ENCODE peak calls at places on chromosomes 16 and 17, in nine cellular contexts. G is HTR-8/SVneo, P is HFF-Myc, S is transverse colon, F is GM03348, X is heart left ventricle, Y is KG1, T is NCI-H2171 treated with DMSO at 0.1 percent for 48 hours, M is substantia nigra. O is an unnamed sample.
A peak's percentile ranks its signal among the peaks of the same experiment; 100 is the strongest.

GRCh38 chr17:30290696-30291570 is 811 bp downstream of the BLMH start:
- DNase-seq in G (peak; percentile 76), P (no peak), S (peak; percentile 58), F (peak; percentile 62), X (peak; percentile 52), Y (peak; percentile 34), T (peak; percentile 60), M (no peak), O (peak; percentile 28)

GRCh38 chr16:80899804-80900592 is 95.6 kb upstream of the CDYL2 start:
- DNase-seq in G (peak; percentile 35), P (peak; percentile 11), S (peak; percentile 39), F (peak; percentile 24), X (peak; percentile 92), Y (no peak), T (no peak), M (peak; percentile 30), O (peak; percentile 82)

GRCh38 chr17:31877911-31878702 is 19.1 kb upstream of the COPRS start:
- DNase-seq in G (no peak), P (no peak), S (no peak), F (no peak), X (no peak), Y (no peak), T (no peak), M (no peak), O (no peak)

GRCh38 chr16:87713469-87714229 is 52.1 kb downstream of the KLHDC4 start:
- DNase-seq in G (no peak), P (no peak), S (no peak), F (no peak), X (no peak), Y (no peak), T (no peak), M (no peak), O (no peak)

GRCh38 chr16:2511128-2511785 is 2.5 kb upstream of the ATP6V0C start:
- DNase-seq in G (no peak), P (no peak), S (peak; percentile 71), F (peak; percentile 84), X (peak; percentile 56), Y (no peak), T (no peak), M (no peak), O (peak; percentile 69)

GRCh38 chr17:57963149-57963511 is 7.9 kb upstream of the CUEDC1 start:
- DNase-seq in G (no peak), P (no peak), S (no peak), F (no peak), X (no peak), Y (no peak), T (peak; percentile 86), M (no peak), O (no peak)

GRCh38 chr17:68599091-68599872 is 1.9 kb downstream of the FAM20A start:
- DNase-seq in G (no peak), P (no peak), S (no peak), F (peak; percentile 69), X (no peak), Y (no peak), T (no peak), M (no peak), O (no peak)

GRCh38 chr17:40310882-40311391 is 2.0 kb downstream of the RARA start:
- DNase-seq in G (no peak), P (no peak), S (no peak), F (no peak), X (peak; percentile 77), Y (no peak), T (no peak), M (no peak), O (peak; percentile 57)

GRCh38 chr16:57607676-57608461 is 20.6 kb upstream of the ADGRG1 start:
- DNase-seq in G (no peak), P (no peak), S (no peak), F (no peak), X (no peak), Y (no peak), T (no peak), M (no peak), O (peak; percentile 35)

GRCh38 chr17:62653002-62653830 is 25.7 kb downstream of the MRC2 start:
- DNase-seq in G (peak; percentile 77), P (no peak), S (peak; percentile 52), F (peak; percentile 83), X (peak; percentile 87), Y (peak; percentile 33), T (peak; percentile 84), M (peak; percentile 12), O (peak; percentile 43)

GRCh38 chr16:3021449-3022207 is 1.5 kb downstream of the TNFRSF12A start:
- DNase-seq in G (peak; percentile 69), P (peak; percentile 67), S (peak; percentile 87), F (peak; percentile 91), X (peak; percentile 90), Y (peak; percentile 57), T (peak; percentile 67), M (no peak), O (peak; percentile 83)

GRCh38 chr17:80192268-80192667 is 22.4 kb downstream of the CARD14 start:
- DNase-seq in G (no peak), P (no peak), S (no peak), F (peak; percentile 45), X (peak; percentile 57), Y (no peak), T (no peak), M (peak; percentile 48), O (peak; percentile 40)

GRCh38 chr17:39738568-39738901 is 797 bp downstream of the GRB7 start:
- DNase-seq in G (no peak), P (no peak), S (peak; percentile 76), F (no peak), X (no peak), Y (no peak), T (peak; percentile 70), M (no peak), O (no peak)

GRCh38 chr16:73058616-73059409 is 10.9 kb upstream of the ZFHX3 start:
- DNase-seq in G (peak; percentile 24), P (no peak), S (no peak), F (peak; percentile 64), X (peak; percentile 67), Y (no peak), T (peak; percentile 90), M (no peak), O (no peak)

GRCh38 chr17:72683506-72684404 is 408.7 kb downstream of the SLC39A11 start:
- DNase-seq in G (peak; percentile 96), P (no peak), S (peak; percentile 35), F (peak; percentile 91), X (no peak), Y (no peak), T (peak; percentile 53), M (no peak), O (no peak)

GRCh38 chr17:47323382-47324223 is at the start of gene EFCAB13:
- DNase-seq in G (peak; percentile 94), P (no peak), S (peak; percentile 92), F (peak; percentile 96), X (peak; percentile 91), Y (peak; percentile 71), T (peak; percentile 74), M (peak; percentile 17), O (peak; percentile 90)

GRCh38 chr16:57685633-57686032 is 9.0 kb upstream of the DRC7 start:
- DNase-seq in G (no peak), P (no peak), S (no peak), F (no peak), X (no peak), Y (no peak), T (no peak), M (no peak), O (no peak)

GRCh38 chr17:180380-181212 is 854 bp downstream of the DOC2B start:
- DNase-seq in G (no peak), P (no peak), S (no peak), F (no peak), X (peak; percentile 26), Y (no peak), T (no peak), M (no peak), O (no peak)

GRCh38 chr16:10808850-10809249 is 9.7 kb downstream of the TVP23A start:
- DNase-seq in G (no peak), P (no peak), S (no peak), F (no peak), X (no peak), Y (no peak), T (no peak), M (no peak), O (no peak)

GRCh38 chr17:4142107-4142900 is 526 bp downstream of the ZZEF1 start:
- DNase-seq in G (peak; percentile 47), P (no peak), S (peak; percentile 36), F (peak; percentile 63), X (peak; percentile 48), Y (no peak), T (no peak), M (no peak), O (peak; percentile 55)

GRCh38 chr17:45265823-45266222 is 3.9 kb upstream of the SPATA32 start:
- DNase-seq in G (no peak), P (no peak), S (peak; percentile 76), F (peak; percentile 86), X (no peak), Y (no peak), T (no peak), M (no peak), O (peak; percentile 77)

GRCh38 chr16:87314990-87315420 is 2.2 kb downstream of the C16orf95 start:
- DNase-seq in G (no peak), P (no peak), S (no peak), F (no peak), X (no peak), Y (no peak), T (peak; percentile 92), M (no peak), O (no peak)

GRCh38 chr16:20906225-20906870 is 5.8 kb downstream of the LYRM1 start:
- DNase-seq in G (peak; percentile 43), P (peak; percentile 84), S (no peak), F (peak; percentile 69), X (no peak), Y (no peak), T (no peak), M (no peak), O (no peak)

GRCh38 chr17:58232707-58233156 is 5.7 kb upstream of the LPO start:
- DNase-seq in G (peak; percentile 61), P (peak; percentile 20), S (no peak), F (peak; percentile 42), X (no peak), Y (peak; percentile 13), T (no peak), M (no peak), O (no peak)

GRCh38 chr17:63132509-63132911 is 166.5 kb downstream of the TANC2 start:
- DNase-seq in G (no peak), P (no peak), S (no peak), F (no peak), X (no peak), Y (no peak), T (no peak), M (no peak), O (no peak)

GRCh38 chr16:17365591-17366298 is 105.0 kb downstream of the XYLT1 start:
- DNase-seq in G (no peak), P (no peak), S (no peak), F (peak; percentile 69), X (no peak), Y (no peak), T (no peak), M (no peak), O (no peak)

GRCh38 chr16:83839561-83839960 is 31.8 kb downstream of the HSBP1 start:
- DNase-seq in G (no peak), P (no peak), S (no peak), F (no peak), X (no peak), Y (no peak), T (no peak), M (no peak), O (no peak)

GRCh38 chr16:82301108-82301755 is 131.2 kb upstream of the MPHOSPH6 start:
- DNase-seq in G (no peak), P (peak; percentile 1), S (no peak), F (no peak), X (peak; percentile 27), Y (no peak), T (no peak), M (no peak), O (no peak)

GRCh38 chr17:14304876-14305636 is 4.2 kb downstream of the HS3ST3B1 start:
- DNase-seq in G (no peak), P (no peak), S (no peak), F (no peak), X (no peak), Y (no peak), T (no peak), M (no peak), O (no peak)

GRCh38 chr16:59296002-59296401 is 561.9 kb upstream of the GOT2 start:
- DNase-seq in G (no peak), P (no peak), S (no peak), F (no peak), X (no peak), Y (no peak), T (no peak), M (no peak), O (no peak)

GRCh38 chr17:73713136-73713535 is 68.9 kb upstream of the SDK2 start:
- DNase-seq in G (no peak), P (no peak), S (no peak), F (no peak), X (no peak), Y (no peak), T (no peak), M (no peak), O (no peak)